ENCODE peak calls at places on chromosome 2, in seven cellular contexts. One of them, this sample, is unnamed.

GRCh38 chr2:433216-433615 is 145.3 kb upstream of the ALKAL2 start:
- DNase-seq in left lung: no peak
- DNase-seq in kidney: no peak
- DNase-seq in psoas muscle: no peak
- DNase-seq in GM23248: no peak
- DNase-seq in sigmoid colon: no peak
- DNase-seq in uterus: no peak
- DNase-seq in this sample: no peak

GRCh38 chr2:39390126-39390692 is 46.9 kb downstream of the MAP4K3 start:
- DNase-seq in left lung: no peak
- DNase-seq in kidney: no peak
- DNase-seq in psoas muscle: no peak
- DNase-seq in GM23248: no peak
- DNase-seq in sigmoid colon: no peak
- DNase-seq in uterus: no peak
- DNase-seq in this sample: no peak

GRCh38 chr2:37775908-37776250 is 104.4 kb upstream of the CDC42EP3 start:
- DNase-seq in left lung: no peak
- DNase-seq in kidney: no peak
- DNase-seq in psoas muscle: no peak
- DNase-seq in GM23248: peak; percentile 84
- DNase-seq in sigmoid colon: peak; percentile 78
- DNase-seq in uterus: peak; percentile 76
- DNase-seq in this sample: peak; percentile 63

GRCh38 chr2:43475922-43476321 is 119.9 kb downstream of the THADA start:
- DNase-seq in left lung: no peak
- DNase-seq in kidney: no peak
- DNase-seq in psoas muscle: no peak
- DNase-seq in GM23248: no peak
- DNase-seq in sigmoid colon: no peak
- DNase-seq in uterus: no peak
- DNase-seq in this sample: no peak

GRCh38 chr2:71930073-71930681 is 217.5 kb downstream of the CYP26B1 start:
- DNase-seq in left lung: no peak
- DNase-seq in kidney: no peak
- DNase-seq in psoas muscle: no peak
- DNase-seq in GM23248: peak; percentile 83
- DNase-seq in sigmoid colon: no peak
- DNase-seq in uterus: no peak
- DNase-seq in this sample: no peak

GRCh38 chr2:24353364-24353763 is 7.0 kb downstream of the ITSN2 start:
- DNase-seq in left lung: no peak
- DNase-seq in kidney: no peak
- DNase-seq in psoas muscle: no peak
- DNase-seq in GM23248: no peak
- DNase-seq in sigmoid colon: no peak
- DNase-seq in uterus: no peak
- DNase-seq in this sample: no peak

GRCh38 chr2:236078675-236079255 is 89.4 kb downstream of the GBX2 start:
- DNase-seq in left lung: no peak
- DNase-seq in kidney: no peak
- DNase-seq in psoas muscle: no peak
- DNase-seq in GM23248: no peak
- DNase-seq in sigmoid colon: no peak
- DNase-seq in uterus: no peak
- DNase-seq in this sample: no peak

GRCh38 chr2:173962583-173963110 is 2.5 kb downstream of the SP3 start:
- DNase-seq in left lung: no peak
- DNase-seq in kidney: no peak
- DNase-seq in psoas muscle: no peak
- DNase-seq in GM23248: no peak
- DNase-seq in sigmoid colon: no peak
- DNase-seq in uterus: no peak
- DNase-seq in this sample: no peak

GRCh38 chr2:164840458-164840929 is 1.1 kb downstream of the COBLL1 start:
- DNase-seq in left lung: peak; percentile 80
- DNase-seq in kidney: peak; percentile 91
- DNase-seq in psoas muscle: peak; percentile 69
- DNase-seq in GM23248: peak; percentile 29
- DNase-seq in sigmoid colon: peak; percentile 74
- DNase-seq in uterus: peak; percentile 18
- DNase-seq in this sample: peak; percentile 49

GRCh38 chr2:131034122-131035051 is 58.9 kb downstream of the FAM168B start:
- DNase-seq in left lung: peak; percentile 28
- DNase-seq in kidney: no peak
- DNase-seq in psoas muscle: peak; percentile 66
- DNase-seq in GM23248: peak; percentile 74
- DNase-seq in sigmoid colon: peak; percentile 63
- DNase-seq in uterus: no peak
- DNase-seq in this sample: no peak

GRCh38 chr2:203586696-203587095 is 51.6 kb upstream of the RAPH1 start:
- DNase-seq in left lung: no peak
- DNase-seq in kidney: no peak
- DNase-seq in psoas muscle: no peak
- DNase-seq in GM23248: peak; percentile 85
- DNase-seq in sigmoid colon: no peak
- DNase-seq in uterus: no peak
- DNase-seq in this sample: no peak

GRCh38 chr2:67130526-67131309 is 266.4 kb upstream of the ETAA1 start:
- DNase-seq in left lung: no peak
- DNase-seq in kidney: no peak
- DNase-seq in psoas muscle: no peak
- DNase-seq in GM23248: no peak
- DNase-seq in sigmoid colon: no peak
- DNase-seq in uterus: no peak
- DNase-seq in this sample: no peak

GRCh38 chr2:203612246-203612645 is 77.1 kb upstream of the RAPH1 start:
- DNase-seq in left lung: no peak
- DNase-seq in kidney: no peak
- DNase-seq in psoas muscle: no peak
- DNase-seq in GM23248: no peak
- DNase-seq in sigmoid colon: no peak
- DNase-seq in uterus: no peak
- DNase-seq in this sample: no peak

GRCh38 chr2:139969301-139969700 is 1189.1 kb upstream of the NXPH2 start:
- DNase-seq in left lung: no peak
- DNase-seq in kidney: no peak
- DNase-seq in psoas muscle: no peak
- DNase-seq in GM23248: no peak
- DNase-seq in sigmoid colon: no peak
- DNase-seq in uterus: no peak
- DNase-seq in this sample: no peak

GRCh38 chr2:217875138-217875537 is 127.7 kb downstream of the TNS1 start:
- DNase-seq in left lung: no peak
- DNase-seq in kidney: no peak
- DNase-seq in psoas muscle: no peak
- DNase-seq in GM23248: peak; percentile 43
- DNase-seq in sigmoid colon: no peak
- DNase-seq in uterus: no peak
- DNase-seq in this sample: no peak

GRCh38 chr2:136116111-136116812 is 1.7 kb downstream of the CXCR4 start:
- DNase-seq in left lung: peak; percentile 85
- DNase-seq in kidney: peak; percentile 87
- DNase-seq in psoas muscle: peak; percentile 61
- DNase-seq in GM23248: peak; percentile 6
- DNase-seq in sigmoid colon: peak; percentile 68
- DNase-seq in uterus: no peak
- DNase-seq in this sample: peak; percentile 53

GRCh38 chr2:200750323-200750910 is 61.3 kb upstream of the BZW1 start:
- DNase-seq in left lung: no peak
- DNase-seq in kidney: no peak
- DNase-seq in psoas muscle: no peak
- DNase-seq in GM23248: no peak
- DNase-seq in sigmoid colon: no peak
- DNase-seq in uterus: no peak
- DNase-seq in this sample: no peak

GRCh38 chr2:128590309-128591021 is 271.8 kb upstream of the HS6ST1 start:
- DNase-seq in left lung: no peak
- DNase-seq in kidney: no peak
- DNase-seq in psoas muscle: no peak
- DNase-seq in GM23248: no peak
- DNase-seq in sigmoid colon: no peak
- DNase-seq in uterus: no peak
- DNase-seq in this sample: no peak

GRCh38 chr2:108414256-108414876 is 34.6 kb upstream of the GCC2 start:
- DNase-seq in left lung: no peak
- DNase-seq in kidney: no peak
- DNase-seq in psoas muscle: no peak
- DNase-seq in GM23248: peak; percentile 42
- DNase-seq in sigmoid colon: no peak
- DNase-seq in uterus: no peak
- DNase-seq in this sample: no peak

GRCh38 chr2:241844066-241844728 is 14.5 kb downstream of the PDCD1 start:
- DNase-seq in left lung: peak; percentile 77
- DNase-seq in kidney: peak; percentile 92
- DNase-seq in psoas muscle: peak; percentile 85
- DNase-seq in GM23248: peak; percentile 86
- DNase-seq in sigmoid colon: peak; percentile 89
- DNase-seq in uterus: peak; percentile 62
- DNase-seq in this sample: peak; percentile 92

GRCh38 chr2:128277961-128278681 is 40.5 kb downstream of the HS6ST1 start:
- DNase-seq in left lung: peak; percentile 28
- DNase-seq in kidney: peak; percentile 68
- DNase-seq in psoas muscle: peak; percentile 16
- DNase-seq in GM23248: no peak
- DNase-seq in sigmoid colon: peak; percentile 60
- DNase-seq in uterus: no peak
- DNase-seq in this sample: peak; percentile 49

GRCh38 chr2:28457237-28457636 is 38.6 kb upstream of the PLB1 start:
- DNase-seq in left lung: no peak
- DNase-seq in kidney: no peak
- DNase-seq in psoas muscle: no peak
- DNase-seq in GM23248: no peak
- DNase-seq in sigmoid colon: peak; percentile 48
- DNase-seq in uterus: no peak
- DNase-seq in this sample: no peak

DNA sequence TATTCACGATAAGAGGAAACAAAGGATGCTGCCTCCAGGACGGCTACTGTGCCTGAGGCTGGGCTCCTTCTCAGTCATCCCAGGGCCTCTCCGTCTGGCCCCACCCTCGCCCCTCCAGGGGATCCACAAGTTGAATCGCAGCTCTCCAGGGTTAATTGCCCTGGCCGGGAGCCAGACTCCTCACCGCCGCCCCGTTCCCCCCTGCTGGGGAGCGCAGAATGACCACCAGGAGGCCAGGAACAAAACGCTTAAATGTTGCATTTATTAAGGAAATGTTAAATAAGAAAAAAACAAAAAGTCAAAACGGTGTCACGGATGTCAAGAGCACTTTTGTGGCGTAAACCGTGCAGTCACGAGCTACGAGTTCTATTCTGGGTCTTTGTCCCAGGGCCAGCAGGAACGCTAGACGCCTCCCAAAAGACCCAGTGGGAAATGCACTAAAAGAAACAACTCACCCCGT is 1.4 kb downstream of the RPRM start:
- DNase-seq in left lung: no peak
- DNase-seq in kidney: peak; percentile 49
- DNase-seq in psoas muscle: no peak
- DNase-seq in GM23248: peak; percentile 12
- DNase-seq in sigmoid colon: peak; percentile 68
- DNase-seq in uterus: peak; percentile 32
- DNase-seq in this sample: no peak
- H3K4me1 ChIP-seq in left lung: peaks cover 31% of the 10 kb centered on the region
- H3K4me1 ChIP-seq in kidney: peaks cover 5% of the 10 kb centered on the region
- H3K4me1 ChIP-seq in psoas muscle: peaks cover 6% of the 10 kb centered on the region
- H3K4me1 ChIP-seq in GM23248: peaks cover 4% of the 10 kb centered on the region
- H3K4me1 ChIP-seq in sigmoid colon: peaks cover 26% of the 10 kb centered on the region
- H3K4me1 ChIP-seq in uterus: no peaks in the 10 kb centered on the region
- H3K4me1 ChIP-seq in this sample: peaks cover 2% of the 10 kb centered on the region

DNA sequence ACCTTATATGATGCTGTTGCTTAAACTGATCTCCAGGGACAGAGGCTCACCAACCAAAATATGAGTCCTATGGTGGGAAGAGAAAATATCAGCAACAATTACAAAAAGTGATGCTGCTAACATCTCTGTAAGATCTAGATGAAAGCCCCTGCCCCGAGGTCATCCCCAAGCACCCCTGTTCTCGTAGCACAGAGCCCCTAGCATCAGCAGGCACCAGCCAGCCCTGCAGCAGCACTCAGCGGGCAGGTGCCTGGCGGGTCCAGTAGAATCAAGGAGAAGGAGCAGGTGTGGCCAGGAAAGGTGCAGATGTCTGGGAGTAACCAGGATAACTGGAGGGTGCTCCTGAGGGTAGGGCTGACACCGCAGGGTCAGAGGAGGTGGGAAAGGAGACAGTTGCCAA is 474.2 kb upstream of the MYT1L start:
- DNase-seq in left lung: no peak
- DNase-seq in kidney: peak; percentile 30
- DNase-seq in psoas muscle: no peak
- DNase-seq in GM23248: no peak
- DNase-seq in sigmoid colon: no peak
- DNase-seq in uterus: no peak
- DNase-seq in this sample: no peak
- H3K9me3 ChIP-seq in left lung: peaks cover 6% of the 10 kb centered on the region
- H3K9me3 ChIP-seq in kidney: no peaks in the 10 kb centered on the region
- H3K9me3 ChIP-seq in psoas muscle: peaks cover 9% of the 10 kb centered on the region
- H3K9me3 ChIP-seq in GM23248: no peaks in the 10 kb centered on the region
- H3K9me3 ChIP-seq in sigmoid colon: no peaks in the 10 kb centered on the region
- H3K9me3 ChIP-seq in uterus: no peaks in the 10 kb centered on the region
- H3K9me3 ChIP-seq in this sample: no peaks in the 10 kb centered on the region

GRCh38 chr2:149768320-149768799 is 180.8 kb upstream of the MMADHC start:
- DNase-seq in left lung: no peak
- DNase-seq in kidney: no peak
- DNase-seq in psoas muscle: no peak
- DNase-seq in GM23248: peak; percentile 51
- DNase-seq in sigmoid colon: no peak
- DNase-seq in uterus: no peak
- DNase-seq in this sample: no peak
- H3K27ac ChIP-seq in left lung: no peak overlapping the region
- H3K27ac ChIP-seq in kidney: no peak overlapping the region
- H3K27ac ChIP-seq in psoas muscle: no peak overlapping the region
- H3K27ac ChIP-seq in GM23248: peak overlapping the region; percentile 73
- H3K27ac ChIP-seq in sigmoid colon: no peak overlapping the region
- H3K27ac ChIP-seq in uterus: peak overlapping the region; percentile 78
- H3K27ac ChIP-seq in this sample: no peak overlapping the region

GRCh38 chr2:45892757-45893156 is 241.3 kb downstream of the PRKCE start:
- DNase-seq in left lung: peak; percentile 62
- DNase-seq in kidney: no peak
- DNase-seq in psoas muscle: no peak
- DNase-seq in GM23248: peak; percentile 41
- DNase-seq in sigmoid colon: no peak
- DNase-seq in uterus: no peak
- DNase-seq in this sample: peak; percentile 80

GRCh38 chr2:45890819-45891218 is 239.3 kb downstream of the PRKCE start:
- DNase-seq in left lung: no peak
- DNase-seq in kidney: no peak
- DNase-seq in psoas muscle: no peak
- DNase-seq in GM23248: no peak
- DNase-seq in sigmoid colon: no peak
- DNase-seq in uterus: no peak
- DNase-seq in this sample: no peak

GRCh38 chr2:45892236-45892701 is 240.8 kb downstream of the PRKCE start:
- DNase-seq in left lung: peak; percentile 68
- DNase-seq in kidney: no peak
- DNase-seq in psoas muscle: no peak
- DNase-seq in GM23248: no peak
- DNase-seq in sigmoid colon: no peak
- DNase-seq in uterus: no peak
- DNase-seq in this sample: no peak

GRCh38 chr2:45890094-45890646 is 238.7 kb downstream of the PRKCE start:
- DNase-seq in left lung: no peak
- DNase-seq in kidney: no peak
- DNase-seq in psoas muscle: no peak
- DNase-seq in GM23248: no peak
- DNase-seq in sigmoid colon: no peak
- DNase-seq in uterus: no peak
- DNase-seq in this sample: no peak

GRCh38 chr2:45891719-45892118 is 240.2 kb downstream of the PRKCE start:
- DNase-seq in left lung: no peak
- DNase-seq in kidney: no peak
- DNase-seq in psoas muscle: no peak
- DNase-seq in GM23248: no peak
- DNase-seq in sigmoid colon: no peak
- DNase-seq in uterus: no peak
- DNase-seq in this sample: no peak
- H3K4me1 ChIP-seq in left lung: peaks cover 100% of the 10 kb centered on the region
- H3K4me1 ChIP-seq in kidney: peaks cover 4% of the 10 kb centered on the region
- H3K4me1 ChIP-seq in psoas muscle: no peaks in the 10 kb centered on the region
- H3K4me1 ChIP-seq in GM23248: peaks cover 22% of the 10 kb centered on the region
- H3K4me1 ChIP-seq in sigmoid colon: peaks cover 44% of the 10 kb centered on the region
- H3K4me1 ChIP-seq in uterus: peaks cover 18% of the 10 kb centered on the region
- H3K4me1 ChIP-seq in this sample: peaks cover 30% of the 10 kb centered on the region

This sample was measured in right cardiac atrium.